ENCODE peak calls at places on chromosomes 11 and 22, in four cellular contexts. One of them, this sample, is unnamed.

GRCh38 chr11:19072464-19072863 is 11.9 kb upstream of the MRGPRX2 start:
- DNase-seq in tibial nerve: no peak
- DNase-seq in prostate gland: no peak
- DNase-seq in heart left ventricle: no peak
- DNase-seq in this sample: no peak

GRCh38 chr11:19982761-19983495 is 177.3 kb downstream of the DBX1 start:
- DNase-seq in tibial nerve: no peak
- DNase-seq in prostate gland: no peak
- DNase-seq in heart left ventricle: no peak
- DNase-seq in this sample: no peak

GRCh38 chr11:69215784-69216415 is 60.2 kb downstream of the SMIM38 start:
- DNase-seq in tibial nerve: no peak
- DNase-seq in prostate gland: peak; percentile 28
- DNase-seq in heart left ventricle: no peak
- DNase-seq in this sample: no peak

GRCh38 chr11:126732981-126733380 is 267.6 kb downstream of the KIRREL3 start:
- DNase-seq in tibial nerve: no peak
- DNase-seq in prostate gland: no peak
- DNase-seq in heart left ventricle: no peak
- DNase-seq in this sample: no peak

GRCh38 chr22:38276161-38276560 is 3.4 kb upstream of the TMEM184B start:
- DNase-seq in tibial nerve: no peak
- DNase-seq in prostate gland: no peak
- DNase-seq in heart left ventricle: no peak
- DNase-seq in this sample: no peak

GRCh38 chr22:19634576-19634975 is 79.7 kb upstream of the SEPTIN5 start:
- DNase-seq in tibial nerve: no peak
- DNase-seq in prostate gland: no peak
- DNase-seq in heart left ventricle: no peak
- DNase-seq in this sample: no peak

GRCh38 chr11:8989411-8989810 is 14.4 kb downstream of the NRIP3 start:
- DNase-seq in tibial nerve: no peak
- DNase-seq in prostate gland: no peak
- DNase-seq in heart left ventricle: no peak
- DNase-seq in this sample: no peak

GRCh38 chr11:112161012-112161411 is 2.9 kb downstream of the IL18 start:
- DNase-seq in tibial nerve: no peak
- DNase-seq in prostate gland: no peak
- DNase-seq in heart left ventricle: no peak
- DNase-seq in this sample: no peak

GRCh38 chr11:48170840-48171233 is 45.8 kb upstream of the OR4B1 start:
- DNase-seq in tibial nerve: no peak
- DNase-seq in prostate gland: no peak
- DNase-seq in heart left ventricle: no peak
- DNase-seq in this sample: no peak

GRCh38 chr22:36197601-36198146 is 3.9 kb downstream of the APOL4 start:
- DNase-seq in tibial nerve: peak; percentile 38
- DNase-seq in prostate gland: no peak
- DNase-seq in heart left ventricle: no peak
- DNase-seq in this sample: no peak

GRCh38 chr22:25134451-25134850 is 65.2 kb upstream of the CRYBB3 start:
- DNase-seq in tibial nerve: no peak
- DNase-seq in prostate gland: peak; percentile 67
- DNase-seq in heart left ventricle: no peak
- DNase-seq in this sample: peak; percentile 74

GRCh38 chr11:11963842-11964773 is 44.3 kb downstream of the DKK3 start:
- DNase-seq in tibial nerve: no peak
- DNase-seq in prostate gland: no peak
- DNase-seq in heart left ventricle: no peak
- DNase-seq in this sample: no peak

GRCh38 chr11:111101836-111102235 is 143.7 kb upstream of the POU2AF2 start:
- DNase-seq in tibial nerve: no peak
- DNase-seq in prostate gland: no peak
- DNase-seq in heart left ventricle: no peak
- DNase-seq in this sample: no peak

GRCh38 chr11:20397281-20397680 is 9.8 kb downstream of the PRMT3 start:
- DNase-seq in tibial nerve: no peak
- DNase-seq in prostate gland: no peak
- DNase-seq in heart left ventricle: no peak
- DNase-seq in this sample: no peak

GRCh38 chr11:95542868-95543551 is 246.6 kb downstream of the FAM76B start:
- DNase-seq in tibial nerve: no peak
- DNase-seq in prostate gland: no peak
- DNase-seq in heart left ventricle: no peak
- DNase-seq in this sample: no peak

GRCh38 chr22:46272762-46273431 is 5.1 kb downstream of the TTC38 start:
- DNase-seq in tibial nerve: no peak
- DNase-seq in prostate gland: no peak
- DNase-seq in heart left ventricle: no peak
- DNase-seq in this sample: no peak

GRCh38 chr11:12075822-12076821 is 34.3 kb upstream of the MICAL2 start:
- DNase-seq in tibial nerve: no peak
- DNase-seq in prostate gland: no peak
- DNase-seq in heart left ventricle: no peak
- DNase-seq in this sample: peak; percentile 61

GRCh38 chr11:128555606-128556005 is 31.8 kb downstream of the ETS1 start:
- DNase-seq in tibial nerve: no peak
- DNase-seq in prostate gland: no peak
- DNase-seq in heart left ventricle: no peak
- DNase-seq in this sample: no peak

GRCh38 chr22:30301995-30302809 is 12.9 kb upstream of the CASTOR1 start:
- DNase-seq in tibial nerve: no peak
- DNase-seq in prostate gland: no peak
- DNase-seq in heart left ventricle: peak; percentile 64
- DNase-seq in this sample: no peak

GRCh38 chr22:37904572-37905533 is 1.2 kb upstream of the MICALL1 start:
- DNase-seq in tibial nerve: peak; percentile 20
- DNase-seq in prostate gland: no peak
- DNase-seq in heart left ventricle: peak; percentile 41
- DNase-seq in this sample: peak; percentile 34

DNA sequence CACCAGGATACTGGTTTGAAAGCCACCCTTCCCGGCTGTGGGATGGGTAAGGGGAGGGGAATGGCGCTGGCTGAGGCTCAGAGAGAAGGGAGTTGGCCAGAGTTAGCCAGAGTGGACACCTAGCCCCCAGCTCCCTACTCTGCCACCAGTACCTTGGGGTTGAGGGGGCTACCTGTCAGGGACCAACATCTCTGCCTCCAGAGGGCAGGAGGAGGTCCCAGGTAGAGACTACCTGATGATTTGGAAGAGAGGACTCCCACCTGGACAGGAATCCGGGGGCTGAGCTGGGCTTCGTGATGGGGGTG is 3.7 kb downstream of the MYRF start:
- DNase-seq in tibial nerve: no peak
- DNase-seq in prostate gland: no peak
- DNase-seq in heart left ventricle: no peak
- DNase-seq in this sample: no peak
- TF ChIP-seq POLR2A in tibial nerve: no peak
- TF ChIP-seq POLR2A in prostate gland: no peak
- TF ChIP-seq POLR2A in heart left ventricle: no peak
- TF ChIP-seq POLR2A in this sample: no peak

DNA sequence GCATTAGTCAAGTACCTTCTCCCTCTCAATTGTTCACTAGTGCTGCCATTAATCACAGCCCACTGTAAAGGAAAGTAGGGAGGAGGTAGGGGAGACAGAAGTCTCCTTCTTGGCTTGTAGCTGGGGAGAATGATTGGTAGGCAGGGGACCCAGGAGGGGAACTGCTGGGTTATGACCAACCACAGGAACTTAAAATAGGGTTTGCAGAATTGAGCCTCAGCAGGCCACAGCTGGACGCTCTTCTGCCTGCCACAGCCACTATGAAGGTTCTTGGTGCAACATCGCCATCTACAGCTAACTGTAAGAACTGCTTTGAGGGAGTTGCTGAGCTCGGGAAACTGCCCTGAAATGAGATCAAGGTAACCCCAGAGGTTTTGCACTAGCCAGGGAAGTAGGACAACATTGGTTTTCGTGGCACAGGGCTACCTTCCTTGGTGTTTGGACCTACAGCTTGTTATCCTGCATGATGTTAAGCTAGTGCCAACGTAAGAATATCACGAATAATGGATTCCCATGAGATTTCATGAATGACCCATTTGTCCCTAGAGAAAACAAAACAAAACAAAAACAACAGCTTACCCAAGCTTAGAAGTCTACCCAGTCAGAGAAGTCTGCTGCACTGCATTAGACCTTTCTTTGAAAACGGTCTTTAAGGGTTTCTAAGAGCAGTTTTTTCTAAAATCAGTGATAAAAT is 787.1 kb upstream of the API5 start:
- DNase-seq in tibial nerve: peak; percentile 65
- DNase-seq in prostate gland: peak; percentile 39
- DNase-seq in heart left ventricle: peak; percentile 28
- DNase-seq in this sample: no peak
- TF ChIP-seq POLR2A in tibial nerve: no peak
- TF ChIP-seq POLR2A in prostate gland: no peak
- TF ChIP-seq POLR2A in heart left ventricle: no peak
- TF ChIP-seq POLR2A in this sample: no peak

GRCh38 chr11:2399488-2400068 is 972 bp upstream of the TSSC4 start:
- DNase-seq in tibial nerve: no peak
- DNase-seq in prostate gland: no peak
- DNase-seq in heart left ventricle: no peak
- DNase-seq in this sample: no peak

GRCh38 chr11:2401436-2401984 is 960 bp downstream of the TSSC4 start:
- DNase-seq in tibial nerve: no peak
- DNase-seq in prostate gland: no peak
- DNase-seq in heart left ventricle: no peak
- DNase-seq in this sample: no peak

GRCh38 chr11:2400069-2400760 is at the start of gene TSSC4:
- DNase-seq in tibial nerve: peak; percentile 99
- DNase-seq in prostate gland: peak; percentile 100
- DNase-seq in heart left ventricle: peak; percentile 100
- DNase-seq in this sample: peak; percentile 100

GRCh38 chr11:2402106-2402505 is 1.6 kb downstream of the TSSC4 start:
- DNase-seq in tibial nerve: no peak
- DNase-seq in prostate gland: no peak
- DNase-seq in heart left ventricle: no peak
- DNase-seq in this sample: no peak

GRCh38 chr11:2400761-2401435 is 348 bp downstream of the TSSC4 start:
- DNase-seq in tibial nerve: no peak
- DNase-seq in prostate gland: no peak
- DNase-seq in heart left ventricle: no peak
- DNase-seq in this sample: no peak
- TF ChIP-seq POLR2A in tibial nerve: no peak
- TF ChIP-seq POLR2A in prostate gland: peak; percentile 20
- TF ChIP-seq POLR2A in heart left ventricle: no peak
- TF ChIP-seq POLR2A in this sample: no peak

GRCh38 chr11:65428578-65429068 is 6.0 kb downstream of the NEAT1 start:
- DNase-seq in tibial nerve: peak; percentile 29
- DNase-seq in prostate gland: peak; percentile 69
- DNase-seq in heart left ventricle: no peak
- DNase-seq in this sample: no peak
- TF ChIP-seq POLR2A in tibial nerve: peak; percentile 6
- TF ChIP-seq POLR2A in prostate gland: no peak
- TF ChIP-seq POLR2A in heart left ventricle: peak; percentile 10
- TF ChIP-seq POLR2A in this sample: peak; percentile 38